ENCODE peak calls at places on chromosomes 13 and 19, in nine cellular contexts. H is tibial nerve, Z is testis, N is thyroid gland, G is IMR-90, D is suprapubic skin, E is breast epithelium, M is A549, Y is K562. A is an unnamed sample.

GRCh38 chr19:33826521-33826920 is 29.9 kb downstream of the KCTD15 start:
- DNase-seq in H (no peak), D (peak), Y (no peak), E (no peak), N (no peak), G (no peak), M (no peak), Z (no peak), A (no peak)

GRCh38 chr13:56861472-56861871 is 279.2 kb upstream of the PRR20A start:
- DNase-seq in M (no peak), E (no peak), H (no peak), G (no peak), Z (no peak), Y (no peak), N (no peak), D (no peak), A (no peak)

GRCh38 chr19:49436381-49437017 is 4.8 kb downstream of the SLC17A7 start:
- DNase-seq in Y (peak), Z (peak), M (no peak), D (no peak), E (no peak), H (no peak), G (no peak), N (no peak), A (no peak)

GRCh38 chr19:10899171-10899653 is 27.9 kb downstream of the CARM1 start:
- DNase-seq in H (no peak), M (no peak), G (no peak), Y (no peak), E (peak), N (peak), D (no peak), Z (peak), A (peak)

GRCh38 chr13:50225188-50226155 is 210.2 kb downstream of the KCNRG start:
- DNase-seq in Z (no peak), D (no peak), H (no peak), E (no peak), G (no peak), Y (no peak), M (no peak), N (no peak), A (no peak)

GRCh38 chr13:52933547-52934167 is 85.2 kb upstream of the PCDH8 start:
- DNase-seq in E (no peak), H (no peak), Y (no peak), D (no peak), M (no peak), N (no peak), Z (peak), G (no peak), A (no peak)

GRCh38 chr13:33694546-33694945 is 123.4 kb upstream of the RFC3 start:
- DNase-seq in M (no peak), Y (no peak), G (no peak), D (no peak), N (no peak), Z (no peak), E (no peak), H (no peak), A (no peak)

GRCh38 chr13:75482070-75482819 is at the start of gene TBC1D4:
- DNase-seq in N (peak), D (peak), H (peak), E (peak), Z (peak), Y (peak), G (peak), M (peak), A (peak)

GRCh38 chr13:71067164-71067815 is 799.7 kb downstream of the DACH1 start:
- DNase-seq in G (no peak), E (no peak), N (no peak), H (no peak), Z (no peak), M (no peak), Y (no peak), D (no peak), A (no peak)

GRCh38 chr19:42392165-42392564 is 2.1 kb upstream of the CNFN start:
- DNase-seq in G (no peak), N (no peak), M (no peak), Y (no peak), D (no peak), H (no peak), E (no peak), Z (no peak), A (no peak)

GRCh38 chr19:42388851-42389489 is 1.1 kb downstream of the CNFN start:
- DNase-seq in E (no peak), M (no peak), Z (no peak), D (no peak), Y (no peak), N (no peak), G (no peak), H (no peak), A (no peak)

GRCh38 chr19:42389899-42390298 is at the start of gene CNFN:
- DNase-seq in E (no peak), M (no peak), Y (no peak), G (no peak), N (no peak), H (no peak), Z (no peak), D (no peak), A (no peak)

GRCh38 chr19:42386974-42387707 is 3.0 kb downstream of the CNFN start:
- DNase-seq in E (peak), M (peak), G (peak), Z (peak), N (peak), Y (peak), D (peak), H (peak), A (peak)
- TF ChIP-seq POLR2A in E (no peak), M (peak), G (no peak), Z (no peak), N (no peak), Y (no peak), D (no peak), H (no peak), A (no peak)

GRCh38 chr13:99630269-99630898 is 129.1 kb downstream of the TM9SF2 start:
- DNase-seq in N (no peak), M (no peak), D (no peak), H (no peak), Y (no peak), E (no peak), Z (no peak), G (no peak), A (no peak)
- TF ChIP-seq POLR2A in N (no peak), M (no peak), D (no peak), H (no peak), Y (no peak), E (no peak), Z (no peak), G (no peak), A (no peak)

DNA sequence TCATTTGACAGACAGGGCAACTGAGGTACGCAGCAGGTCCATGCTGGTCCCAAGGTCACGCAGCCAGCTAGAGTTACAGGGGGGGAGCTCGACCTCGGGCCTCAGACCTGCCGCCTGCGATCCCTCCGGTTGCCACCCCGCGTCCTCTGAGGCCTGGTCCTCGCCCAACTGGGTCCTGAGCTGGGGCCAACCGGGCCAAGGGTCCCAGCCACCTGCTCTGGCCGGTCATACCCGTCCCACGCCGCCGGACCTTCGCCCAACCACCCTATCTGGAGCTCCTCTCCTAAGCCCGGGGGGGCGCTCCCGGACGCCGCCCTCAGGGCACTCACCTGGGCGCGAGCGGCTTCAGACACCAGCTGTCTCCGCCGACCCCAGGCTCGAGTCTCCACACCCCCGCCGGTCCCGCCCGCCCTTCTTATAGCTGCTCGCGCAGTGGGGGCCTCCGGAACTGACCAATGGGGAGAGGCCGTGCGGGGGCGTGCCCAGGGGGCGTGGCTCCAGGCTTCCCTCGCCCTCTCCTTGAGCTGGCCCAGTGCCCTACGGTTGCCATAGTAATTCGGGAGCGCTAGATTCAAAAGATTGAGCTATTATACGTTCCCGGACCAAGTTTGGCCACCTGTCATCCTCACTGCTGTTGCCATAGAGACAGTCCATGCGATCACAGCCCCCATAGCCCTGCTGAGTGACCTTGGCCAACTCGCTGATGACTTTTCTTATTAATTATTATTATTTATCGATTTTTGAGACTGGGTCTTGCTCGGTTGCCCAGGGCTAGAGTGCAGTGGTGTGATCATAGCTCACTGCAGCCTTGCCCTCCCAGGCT is at the start of gene PLIN5:
- DNase-seq in G (peak), Y (peak), M (peak), Z (peak), N (peak), D (peak), E (peak), H (peak), A (peak)
- TF ChIP-seq POLR2A in G (no peak), Y (peak), M (no peak), Z (no peak), N (no peak), D (no peak), E (no peak), H (no peak), A (peak)

DNA sequence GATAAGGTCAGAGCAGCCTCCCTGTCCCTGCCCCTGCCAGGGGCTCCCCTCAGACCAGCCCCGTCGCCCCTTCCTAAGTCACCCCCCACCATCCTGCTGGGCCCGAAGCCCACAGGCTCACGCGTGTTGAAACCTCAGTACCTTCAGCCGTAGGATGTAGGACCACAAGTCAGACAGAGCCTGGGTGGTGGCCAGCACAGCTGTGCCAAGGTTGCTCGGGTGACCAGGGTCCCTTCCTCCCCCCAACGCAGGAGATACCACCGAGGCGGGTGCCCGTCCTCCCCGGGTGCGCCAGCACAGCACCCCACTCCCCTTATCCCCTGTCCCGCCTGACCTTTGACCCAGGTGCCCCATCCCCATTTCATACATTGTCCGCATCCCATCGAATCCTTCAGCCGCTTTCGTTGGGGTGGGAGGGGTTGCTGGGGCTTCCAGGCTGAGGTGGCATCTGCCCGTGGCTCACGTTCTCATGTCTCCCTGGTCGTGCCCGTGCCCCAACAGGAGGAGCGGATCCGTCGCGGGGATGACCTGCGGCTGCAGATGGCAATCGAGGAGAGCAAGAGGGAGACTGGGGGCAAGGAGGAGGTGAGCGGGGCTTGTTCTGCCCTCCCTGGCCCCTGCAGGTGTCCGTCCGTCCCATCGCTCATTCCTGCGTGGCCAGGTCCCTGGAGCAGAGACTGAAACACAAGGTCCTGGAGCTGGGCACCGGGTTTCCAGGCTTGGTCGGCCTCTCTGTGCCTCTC is 14.5 kb downstream of the EPN1 start:
- DNase-seq in Z (no peak), N (no peak), H (no peak), G (no peak), D (peak), E (no peak), Y (no peak), M (no peak), A (peak)
- TF ChIP-seq POLR2A in Z (no peak), N (no peak), H (no peak), G (no peak), D (no peak), E (no peak), Y (no peak), M (no peak), A (no peak)

GRCh38 chr19:18221815-18222725 is 4.2 kb downstream of the PDE4C start:
- DNase-seq in E (no peak), M (no peak), H (no peak), Y (no peak), Z (no peak), G (no peak), N (no peak), D (no peak), A (no peak)

GRCh38 chr19:18225702-18226468 is at the start of gene PDE4C:
- DNase-seq in N (no peak), M (no peak), Y (no peak), H (no peak), Z (no peak), D (no peak), G (no peak), E (no peak), A (peak)

GRCh38 chr19:18224525-18225354 is 1.5 kb downstream of the PDE4C start:
- DNase-seq in H (peak), E (peak), Z (peak), D (peak), Y (peak), G (peak), M (peak), N (peak), A (peak)

GRCh38 chr19:18225355-18225701 is 910 bp downstream of the PDE4C start:
- DNase-seq in E (no peak), H (no peak), Y (no peak), G (no peak), Z (no peak), D (no peak), N (no peak), M (no peak), A (no peak)

DNA sequence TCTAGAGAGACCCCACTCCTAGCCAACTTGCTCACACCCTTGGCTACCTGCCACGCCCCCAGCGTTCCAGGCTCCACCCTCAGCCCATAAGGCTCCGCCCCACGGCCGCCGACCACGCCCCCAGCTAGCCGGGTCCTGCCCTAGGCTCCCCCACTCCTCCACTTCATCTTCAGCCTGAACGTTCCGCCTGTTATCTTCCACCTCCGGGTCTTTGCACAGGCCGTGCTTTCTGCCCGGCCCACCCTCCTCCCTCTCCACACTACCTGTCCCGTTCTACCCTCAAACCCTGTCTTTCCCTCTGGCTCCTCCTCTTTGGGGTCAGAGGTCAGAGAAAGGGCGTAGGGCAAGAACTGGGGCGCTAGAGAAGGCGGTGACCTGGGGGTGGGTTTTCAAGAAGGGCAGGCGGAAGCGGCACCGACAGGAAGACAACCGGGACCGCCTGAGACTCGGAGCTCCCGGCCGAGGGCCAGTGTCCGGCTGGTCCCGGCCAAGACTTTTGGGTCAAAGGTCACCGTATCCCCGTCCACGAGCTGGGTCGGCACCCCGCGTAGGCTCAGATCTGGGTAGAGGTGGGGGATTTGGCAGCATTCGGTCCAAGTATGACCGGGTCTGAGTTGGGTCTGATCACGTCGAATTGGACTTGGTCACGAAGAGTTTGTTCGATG is 2.2 kb downstream of the PDE4C start:
- DNase-seq in G (no peak), N (no peak), D (peak), H (no peak), E (no peak), Y (peak), Z (peak), M (no peak), A (no peak)
- TF ChIP-seq POLR2A in G (no peak), N (no peak), D (no peak), H (no peak), E (no peak), Y (peak), Z (no peak), M (no peak), A (no peak)

DNA sequence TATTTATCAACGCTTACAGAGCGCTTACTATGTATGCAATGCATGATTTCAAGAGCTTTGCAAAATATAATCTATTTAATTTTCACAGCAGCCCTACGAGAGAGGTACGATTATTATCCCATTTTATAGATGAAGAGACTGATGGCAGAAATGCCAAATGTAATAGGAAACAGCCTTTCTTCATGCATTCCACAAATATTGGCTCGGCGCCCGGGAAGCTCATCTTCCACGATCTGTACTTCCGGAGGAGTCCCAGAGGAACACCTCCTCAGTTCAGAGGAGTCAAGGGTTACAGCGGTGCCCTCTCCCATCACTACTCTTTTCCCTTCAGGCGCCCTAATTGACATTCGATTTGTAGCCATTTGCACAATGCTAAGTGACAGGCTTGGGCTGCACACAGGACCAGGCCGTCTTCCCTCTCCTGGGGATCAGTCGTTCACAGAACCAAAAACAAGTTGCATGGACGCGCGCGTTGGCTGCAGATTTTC is 1.1 kb upstream of the ARHGAP35 start:
- DNase-seq in E (no peak), Y (peak), D (peak), N (peak), M (peak), Z (peak), G (peak), H (peak), A (peak)
- TF ChIP-seq POLR2A in E (no peak), Y (no peak), D (no peak), N (no peak), M (peak), Z (no peak), G (no peak), H (no peak), A (no peak)

GRCh38 chr19:39409886-39410619 is 2.4 kb upstream of the PLEKHG2 start:
- DNase-seq in G (no peak), D (peak), M (no peak), H (peak), Y (peak), N (peak), E (peak), Z (peak), A (peak)
- TF ChIP-seq POLR2A in G (peak), D (peak), M (peak), H (no peak), Y (peak), N (no peak), E (peak), Z (no peak), A (no peak)

GRCh38 chr13:74200081-74200480 is 65.9 kb upstream of the KLF12 start:
- DNase-seq in G (peak), D (no peak), Y (no peak), N (no peak), Z (no peak), E (no peak), M (no peak), H (no peak), A (no peak)

GRCh38 chr13:74194856-74195255 is 60.7 kb upstream of the KLF12 start:
- DNase-seq in N (no peak), M (no peak), E (no peak), G (no peak), Y (no peak), Z (no peak), D (no peak), H (no peak), A (no peak)

GRCh38 chr13:74193391-74193790 is 59.2 kb upstream of the KLF12 start:
- DNase-seq in Y (no peak), M (no peak), D (no peak), E (no peak), N (no peak), Z (no peak), H (no peak), G (no peak), A (no peak)

GRCh38 chr13:74201530-74201929 is 67.3 kb upstream of the KLF12 start:
- DNase-seq in N (no peak), D (no peak), M (no peak), Z (no peak), Y (no peak), G (no peak), E (no peak), H (no peak), A (no peak)

GRCh38 chr13:74197686-74198085 is 63.5 kb upstream of the KLF12 start:
- DNase-seq in H (no peak), G (no peak), Z (no peak), Y (no peak), M (no peak), E (no peak), D (no peak), N (no peak), A (no peak)
- TF ChIP-seq POLR2A in H (no peak), G (no peak), Z (no peak), Y (no peak), M (no peak), E (no peak), D (no peak), N (no peak), A (no peak)

GRCh38 chr19:41714598-41714997 is 6.2 kb downstream of the CEACAM5 start:
- DNase-seq in D (no peak), M (no peak), E (no peak), Z (no peak), N (no peak), Y (no peak), G (no peak), H (no peak), A (no peak)

GRCh38 chr19:41708481-41708880 is at the start of gene CEACAM5:
- DNase-seq in N (no peak), Y (no peak), G (no peak), H (no peak), M (no peak), Z (no peak), E (no peak), D (no peak), A (no peak)

GRCh38 chr19:41709951-41710645 is 1.7 kb downstream of the CEACAM5 start:
- DNase-seq in G (no peak), M (no peak), D (no peak), E (no peak), Z (no peak), Y (no peak), H (no peak), N (no peak), A (no peak)

GRCh38 chr19:41707871-41708371 is 505 bp upstream of the CEACAM5 start:
- DNase-seq in H (no peak), N (no peak), Z (no peak), G (no peak), D (no peak), E (no peak), M (no peak), Y (no peak), A (no peak)

GRCh38 chr19:41711376-41712261 is 3.2 kb downstream of the CEACAM5 start:
- DNase-seq in M (no peak), Z (no peak), E (no peak), N (no peak), G (no peak), Y (no peak), D (no peak), H (no peak), A (no peak)
- TF ChIP-seq POLR2A in M (no peak), Z (no peak), E (no peak), N (no peak), G (no peak), Y (no peak), D (no peak), H (no peak), A (no peak)

GRCh38 chr19:14147797-14148605 is 11.6 kb upstream of the ASF1B start:
- DNase-seq in G (peak), M (peak), Y (peak), E (peak), Z (peak), H (peak), N (peak), D (no peak), A (peak)

GRCh38 chr19:14150770-14151661 is 14.6 kb upstream of the ASF1B start:
- DNase-seq in E (no peak), Y (no peak), Z (no peak), G (no peak), H (no peak), D (no peak), N (no peak), M (no peak), A (no peak)

GRCh38 chr19:14149011-14149410 is 12.6 kb upstream of the ASF1B start:
- DNase-seq in E (no peak), D (no peak), H (no peak), Z (no peak), M (no peak), N (no peak), Y (no peak), G (no peak), A (no peak)

GRCh38 chr19:14150041-14150769 is 13.8 kb upstream of the ASF1B start:
- DNase-seq in Y (no peak), E (no peak), Z (no peak), M (no peak), N (no peak), H (no peak), D (no peak), G (no peak), A (no peak)

GRCh38 chr19:14149509-14149994 is 13.2 kb upstream of the ASF1B start:
- DNase-seq in N (peak), Z (peak), G (no peak), Y (no peak), H (peak), E (peak), D (peak), M (no peak), A (peak)
- TF ChIP-seq POLR2A in N (no peak), Z (no peak), G (no peak), Y (no peak), H (no peak), E (no peak), D (no peak), M (no peak), A (no peak)